ENCODE peak calls at places on chromosome 13, in six cellular contexts. F is naive B cell, Q is GM18507, V is NCI-H1105, H is epithelial cell of esophagus, Y is NCI-H2081. J is an unnamed sample.

GRCh38 chr13:46489586-46490023 is 63.4 kb upstream of the LRCH1 start:
- DNase-seq in F (no peak), Q (no peak), V (no peak), H (peak), Y (no peak), J (no peak)

GRCh38 chr13:29522044-29522685 is 73.3 kb downstream of the SLC7A1 start:
- DNase-seq in F (no peak), Q (no peak), V (no peak), H (no peak), Y (no peak), J (no peak)

GRCh38 chr13:96025283-96025682 is 27.9 kb downstream of the UGGT2 start:
- DNase-seq in F (no peak), Q (no peak), V (no peak), H (peak), Y (no peak), J (no peak)

GRCh38 chr13:113650275-113650674 is 7.7 kb downstream of the ATP4B start:
- DNase-seq in F (no peak), Q (no peak), V (no peak), H (no peak), Y (no peak), J (no peak)

GRCh38 chr13:61204025-61204424 is 211.6 kb downstream of the PCDH20 start:
- DNase-seq in F (no peak), Q (no peak), V (no peak), H (no peak), Y (no peak), J (no peak)

GRCh38 chr13:114107686-114108081 is 24.7 kb downstream of the RASA3 start:
- DNase-seq in F (no peak), Q (no peak), V (no peak), H (no peak), Y (no peak), J (no peak)

GRCh38 chr13:100506154-100506553 is 82.4 kb downstream of the GGACT start:
- DNase-seq in F (no peak), Q (peak), V (no peak), H (no peak), Y (no peak), J (no peak)

GRCh38 chr13:51946163-51946669 is 65.0 kb downstream of the ATP7B start:
- DNase-seq in F (no peak), Q (no peak), V (no peak), H (no peak), Y (no peak), J (no peak)

GRCh38 chr13:41064493-41064892 is 3.2 kb downstream of the WBP4 start:
- DNase-seq in F (no peak), Q (no peak), V (no peak), H (no peak), Y (no peak), J (no peak)

GRCh38 chr13:109743706-109744453 is 42.5 kb downstream of the IRS2 start:
- DNase-seq in F (no peak), Q (no peak), V (peak), H (peak), Y (no peak), J (no peak)

GRCh38 chr13:30398601-30399072 is 23.7 kb upstream of the UBE2L5 start:
- DNase-seq in F (no peak), Q (no peak), V (no peak), H (no peak), Y (no peak), J (no peak)

GRCh38 chr13:112248909-112249592 is 127.1 kb upstream of the SPACA7 start:
- DNase-seq in F (no peak), Q (no peak), V (no peak), H (no peak), Y (no peak), J (peak)

GRCh38 chr13:36029171-36029570 is 102.0 kb downstream of the DCLK1 start:
- DNase-seq in F (no peak), Q (no peak), V (no peak), H (peak), Y (peak), J (no peak)

GRCh38 chr13:45516757-45517156 is 52.0 kb downstream of the COG3 start:
- DNase-seq in F (no peak), Q (no peak), V (no peak), H (no peak), Y (no peak), J (no peak)

GRCh38 chr13:39597828-39598227 is 5.2 kb downstream of the LHFPL6 start:
- DNase-seq in F (no peak), Q (no peak), V (no peak), H (no peak), Y (no peak), J (no peak)

GRCh38 chr13:26561636-26562537 is 4.4 kb downstream of the WASF3 start:
- DNase-seq in F (no peak), Q (no peak), V (no peak), H (peak), Y (no peak), J (no peak)